ENCODE peak calls at places on chromosome 22, in four cellular contexts. T is choroid plexus epithelial cell, K is sigmoid colon, D is AG09309. P is an unnamed sample.

GRCh38 chr22:23289851-23290724 is 109.8 kb downstream of the BCR start:
- DNase-seq in T (peak; percentile 70), K (peak; percentile 75), D (no peak), P (no peak)

GRCh38 chr22:10727393-10727792 is 4800.6 kb upstream of the OR11H1 start:
- DNase-seq in D (no peak), K (no peak), T (no peak), P (no peak)

GRCh38 chr22:38740116-38740723 is 15.6 kb downstream of the SUN2 start:
- DNase-seq in K (no peak), D (no peak), T (no peak), P (no peak)

GRCh38 chr22:24423519-24424000 is 3.8 kb upstream of the ADORA2A start:
- DNase-seq in K (peak; percentile 72), D (no peak), T (peak; percentile 24), P (no peak)

GRCh38 chr22:34430386-34430785 is 510.1 kb upstream of the LARGE1 start:
- DNase-seq in T (no peak), K (no peak), D (no peak), P (no peak)

GRCh38 chr22:49522582-49523373 is 304.9 kb downstream of the BRD1 start:
- DNase-seq in D (no peak), T (no peak), K (peak; percentile 43), P (no peak)

GRCh38 chr22:28909375-28909774 is 26.0 kb downstream of the ZNRF3 start:
- DNase-seq in T (peak; percentile 54), D (no peak), K (no peak), P (no peak)

GRCh38 chr22:50535113-50535512 is 5.3 kb upstream of the TYMP start:
- DNase-seq in D (no peak), T (no peak), K (no peak), P (no peak)

GRCh38 chr22:24816841-24817240 is 10.8 kb downstream of the SGSM1 start:
- DNase-seq in T (no peak), D (no peak), K (peak; percentile 89), P (no peak)

GRCh38 chr22:41917906-41918791 is 3.3 kb upstream of the SHISA8 start:
- DNase-seq in K (no peak), T (peak; percentile 75), D (no peak), P (no peak)

GRCh38 chr22:27866136-27867091 is 52.6 kb downstream of the PITPNB start:
- DNase-seq in K (peak; percentile 89), D (peak; percentile 55), T (peak; percentile 95), P (no peak)

GRCh38 chr22:46622081-46622521 is 1.9 kb downstream of the GRAMD4 start:
- DNase-seq in T (no peak), D (no peak), K (peak; percentile 81), P (peak; percentile 72)

GRCh38 chr22:21038405-21038804 is 6.0 kb upstream of the SLC7A4 start:
- DNase-seq in T (peak; percentile 56), K (no peak), D (no peak), P (no peak)

GRCh38 chr22:43320943-43321900 is 21.9 kb downstream of the SCUBE1 start:
- DNase-seq in D (no peak), T (no peak), K (no peak), P (no peak)

GRCh38 chr22:39091136-39092081 is 5.6 kb upstream of the APOBEC3H start:
- DNase-seq in D (no peak), T (no peak), K (no peak), P (no peak)

GRCh38 chr22:39318507-39319283 is 728 bp downstream of the RPL3 start:
- DNase-seq in T (peak; percentile 55), D (no peak), K (no peak), P (no peak)

GRCh38 chr22:24096401-24097115 is 84.7 kb upstream of the SUSD2 start:
- DNase-seq in K (peak; percentile 49), T (no peak), D (no peak), P (peak; percentile 65)

GRCh38 chr22:35739642-35740041 is 22.0 kb downstream of the APOL5 start:
- DNase-seq in D (no peak), T (no peak), K (no peak), P (no peak)

GRCh38 chr22:44172370-44173108 is 8.2 kb upstream of the PARVG start:
- DNase-seq in D (no peak), T (peak; percentile 44), K (peak; percentile 82), P (no peak)

GRCh38 chr22:44057411-44057987 is 33.4 kb downstream of the PARVB start:
- DNase-seq in K (peak; percentile 92), D (no peak), T (peak; percentile 14), P (no peak)

GRCh38 chr22:46731246-46732040 is 6.6 kb downstream of the CERK start:
- DNase-seq in T (no peak), D (no peak), K (no peak), P (no peak)

GRCh38 chr22:43448048-43448447 is 36.2 kb downstream of the MPPED1 start:
- DNase-seq in T (no peak), D (no peak), K (no peak), P (no peak)

GRCh38 chr22:45090364-45090960 is 73.3 kb upstream of the NUP50 start:
- DNase-seq in K (no peak), D (no peak), T (peak; percentile 44), P (no peak)

GRCh38 chr22:46303347-46303965 is 6.8 kb downstream of the GTSE1 start:
- DNase-seq in D (no peak), T (peak; percentile 24), K (no peak), P (no peak)

GRCh38 chr22:50314455-50315288 is 7.2 kb upstream of the PLXNB2 start:
- DNase-seq in D (no peak), K (no peak), T (no peak), P (no peak)

GRCh38 chr22:44381761-44382454 is 69.2 kb upstream of the SHISAL1 start:
- DNase-seq in K (peak; percentile 38), T (no peak), D (no peak), P (peak; percentile 61)

GRCh38 chr22:45877036-45877380 is 100.0 kb downstream of the WNT7B start:
- DNase-seq in K (no peak), T (no peak), D (no peak), P (no peak)

GRCh38 chr22:42868751-42869251 is 11.7 kb upstream of the ARFGAP3 start:
- DNase-seq in T (no peak), K (peak; percentile 90), D (no peak), P (peak; percentile 83)

GRCh38 chr22:42856179-42856864 is 751 bp downstream of the ARFGAP3 start:
- DNase-seq in D (no peak), K (peak; percentile 82), T (no peak), P (peak; percentile 87)

GRCh38 chr22:35349704-35350538 is 31.0 kb upstream of the HMOX1 start:
- DNase-seq in T (peak; percentile 70), D (no peak), K (no peak), P (no peak)

GRCh38 chr22:47373648-47374272 is 611.3 kb downstream of the TBC1D22A start:
- DNase-seq in K (no peak), D (no peak), T (no peak), P (no peak)

DNA sequence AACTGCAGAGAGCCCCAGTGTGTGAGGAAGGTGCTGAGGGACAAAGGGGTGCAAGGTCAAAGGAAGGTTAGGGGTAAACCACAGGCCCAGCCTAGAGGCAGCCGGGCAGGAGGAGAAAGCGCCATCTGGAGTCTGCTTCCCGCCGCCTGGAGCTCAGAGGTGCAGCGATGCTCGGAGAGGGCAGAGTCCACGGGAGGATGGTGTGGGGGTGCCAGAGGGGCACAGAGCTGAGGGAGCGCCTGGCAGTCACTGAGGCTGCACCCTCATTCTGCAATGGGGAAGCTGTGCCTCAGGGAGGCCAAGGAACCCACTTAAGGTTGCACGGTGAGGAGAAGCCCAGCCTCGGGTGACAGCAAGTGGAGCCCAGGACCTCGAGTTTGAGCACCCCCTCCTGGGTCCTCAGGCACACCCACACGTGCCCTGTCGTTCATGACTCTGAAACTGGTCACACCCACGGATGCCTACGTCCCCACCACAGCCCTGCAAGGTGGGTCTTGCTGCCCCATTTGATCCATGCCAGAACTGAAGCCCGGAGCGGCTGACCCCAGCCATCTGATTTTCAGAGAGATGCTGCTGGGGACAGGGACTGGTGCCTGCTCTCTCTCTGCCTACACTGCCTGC is 1.6 kb downstream of the IL2RB start:
- DNase-seq in K (no peak), T (no peak), D (no peak), P (no peak)
- TF ChIP-seq CTCF in K (no peak), T (no peak), D (no peak), P (no peak)

DNA sequence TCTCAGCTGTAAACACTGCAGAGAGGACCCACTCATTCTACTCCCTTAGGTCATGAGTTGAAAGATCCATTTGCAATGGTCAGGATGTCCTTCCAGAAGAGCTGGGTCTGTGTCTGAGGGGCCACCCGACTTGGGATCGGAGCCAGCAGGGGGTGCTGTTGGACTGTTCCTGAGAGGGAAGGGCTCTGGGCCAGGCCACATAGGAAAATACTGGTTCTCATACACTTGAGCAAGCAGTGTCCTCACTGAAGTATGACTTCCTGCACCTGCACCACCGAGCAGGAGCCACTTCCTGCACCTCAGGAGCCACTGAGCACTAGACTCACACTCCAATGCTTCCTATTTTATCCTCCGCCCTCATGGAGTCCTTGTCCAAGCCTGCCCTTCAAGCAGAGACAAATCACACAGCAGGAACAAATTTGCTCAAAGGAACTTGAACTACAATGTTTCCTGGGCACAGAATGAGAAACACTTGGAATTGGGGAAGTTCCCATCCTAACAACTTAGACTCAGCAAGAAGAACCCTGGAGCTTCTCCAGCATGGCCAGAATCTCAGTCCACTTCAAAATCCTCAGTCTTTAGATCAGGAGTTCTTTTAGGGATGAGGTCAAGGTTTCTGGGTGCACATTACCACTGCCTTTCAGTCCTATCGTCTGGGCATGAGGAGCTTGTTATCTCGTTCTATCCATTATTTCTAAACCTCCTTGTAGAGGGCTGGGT is 36.6 kb upstream of the VPREB1 start:
- DNase-seq in K (no peak), T (peak; percentile 82), D (no peak), P (no peak)
- TF ChIP-seq CTCF in K (no peak), T (peak; percentile 87), D (peak; percentile 85), P (no peak)

GRCh38 chr22:29994027-29994715 is 86.1 kb upstream of the HORMAD2 start:
- DNase-seq in K (no peak), D (no peak), T (peak; percentile 71), P (no peak)
- TF ChIP-seq CTCF in K (no peak), D (peak; percentile 17), T (peak; percentile 39), P (no peak)

DNA sequence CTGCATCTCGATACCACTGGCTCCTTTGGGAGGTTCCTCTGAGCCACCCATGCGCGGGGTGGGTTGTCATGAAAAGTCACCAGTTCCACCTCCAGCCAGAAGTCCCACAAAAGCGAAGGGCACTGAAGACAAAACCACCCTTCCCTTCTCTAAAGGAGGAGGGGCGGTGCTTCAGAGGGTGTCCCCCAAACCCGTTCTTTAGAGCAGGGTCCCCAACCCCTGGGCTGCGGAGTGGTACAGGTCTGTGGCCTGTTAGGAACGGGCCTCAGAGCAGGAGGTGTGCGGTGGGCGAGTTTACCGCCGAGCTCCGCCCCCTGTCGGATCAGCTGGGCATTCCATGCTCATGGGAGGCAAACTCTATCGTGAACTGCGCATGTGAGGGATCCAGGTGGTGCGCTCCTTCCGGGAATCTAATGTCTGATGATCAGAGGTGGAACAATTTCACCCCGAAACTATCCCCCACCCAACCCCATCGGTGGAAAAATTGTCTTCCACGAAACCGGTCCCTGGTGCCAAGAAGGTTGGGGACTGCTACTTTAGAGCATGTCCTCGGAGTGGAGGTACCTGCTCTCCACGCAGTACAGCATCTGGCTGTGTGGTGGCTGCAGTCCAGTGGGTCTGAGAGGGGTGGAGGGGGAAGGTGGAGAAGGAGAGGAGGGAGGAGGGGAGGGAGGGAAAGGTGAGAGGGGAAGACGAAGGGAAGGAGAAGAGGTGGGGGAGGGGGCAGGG is 72.9 kb upstream of the SEPTIN5 start:
- DNase-seq in K (no peak), T (peak; percentile 43), D (no peak), P (peak; percentile 31)
- TF ChIP-seq CTCF in K (no peak), T (peak; percentile 71), D (peak; percentile 47), P (no peak)

DNA sequence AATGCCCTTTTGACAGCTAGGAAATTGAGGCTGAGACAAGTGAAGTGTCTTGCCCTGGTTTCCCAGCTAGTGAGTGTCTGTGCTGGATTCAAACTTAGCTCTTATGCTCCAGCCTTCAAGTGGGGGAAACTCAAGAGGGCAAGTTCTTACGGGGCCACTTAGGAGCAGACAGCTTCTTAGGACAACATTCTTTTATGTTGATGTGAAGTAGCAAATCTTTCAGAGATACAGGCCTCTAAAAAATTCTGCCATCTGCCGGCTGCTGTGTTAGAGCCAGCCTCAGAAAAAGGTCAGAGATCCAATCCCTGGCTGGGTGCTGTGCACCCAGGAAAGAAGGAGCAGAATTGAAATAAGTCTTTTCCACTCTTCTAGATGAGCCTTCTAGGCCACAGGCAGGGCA is 26.6 kb downstream of the TIMP3 start:
- DNase-seq in T (peak; percentile 35), K (peak; percentile 28), D (no peak), P (no peak)
- TF ChIP-seq CTCF in T (peak; percentile 58), K (no peak), D (no peak), P (no peak)